ENCODE peak calls at places on chromosomes 13 and 19, in nine cellular contexts. Q is CD4-positive, alpha-beta memory T cell; T is lung; Y is hepatocyte; S is iPS DF 6.9; C is CD8-positive, alpha-beta T cell; W is astrocyte; B is thoracic aorta; R is astrocyte of the spinal cord. G is an unnamed sample.
A peak's percentile ranks its signal among the peaks of the same experiment; 100 is the strongest.

GRCh38 chr13:106089251-106089940 is 446.1 kb downstream of the EFNB2 start:
- DNase-seq in Q (no peak), T (no peak), Y (no peak), S (no peak), C (no peak), W (no peak), B (no peak), R (no peak), G (no peak)

GRCh38 chr13:29840585-29840984 is 9.8 kb downstream of the UBL3 start:
- DNase-seq in Q (no peak), T (no peak), Y (no peak), S (no peak), C (no peak), W (no peak), B (no peak), R (no peak), G (no peak)

GRCh38 chr13:20713014-20713376 is 9.5 kb downstream of the IL17D start:
- DNase-seq in Q (no peak), T (no peak), Y (no peak), S (no peak), C (no peak), W (no peak), B (no peak), R (peak; percentile 20), G (no peak)

GRCh38 chr13:51793570-51794273 is 10.2 kb downstream of the DHRS12 start:
- DNase-seq in Q (no peak), T (no peak), Y (peak; percentile 62), S (no peak), C (no peak), W (peak; percentile 88), B (no peak), R (peak; percentile 87), G (peak; percentile 59)

GRCh38 chr19:50723069-50723468 is at the start of gene CLEC11A:
- DNase-seq in Q (no peak), T (no peak), Y (peak; percentile 48), S (no peak), C (no peak), W (no peak), B (no peak), R (peak; percentile 41), G (peak; percentile 38)

GRCh38 chr19:38606131-38606530 is 11.6 kb downstream of the MAP4K1 start:
- DNase-seq in Q (no peak), T (no peak), Y (no peak), S (no peak), C (no peak), W (no peak), B (no peak), R (no peak), G (no peak)

GRCh38 chr19:51477343-51477742 is 996 bp upstream of the CEACAM18 start:
- DNase-seq in Q (no peak), T (no peak), Y (no peak), S (no peak), C (no peak), W (no peak), B (no peak), R (no peak), G (no peak)

GRCh38 chr13:108083056-108083455 is 132.3 kb downstream of the LIG4 start:
- DNase-seq in Q (no peak), T (no peak), Y (no peak), S (no peak), C (no peak), W (peak; percentile 47), B (no peak), R (peak; percentile 43), G (no peak)

GRCh38 chr19:16121141-16121540 is 9.5 kb downstream of the RAB8A start:
- DNase-seq in Q (no peak), T (no peak), Y (no peak), S (no peak), C (no peak), W (no peak), B (no peak), R (no peak), G (no peak)

GRCh38 chr19:46606019-46606418 is 4.9 kb downstream of the CALM3 start:
- DNase-seq in Q (no peak), T (no peak), Y (no peak), S (no peak), C (peak; percentile 36), W (no peak), B (no peak), R (no peak), G (no peak)

GRCh38 chr13:86135856-86136255 is 336.6 kb upstream of the SLITRK6 start:
- DNase-seq in Q (no peak), T (no peak), Y (no peak), S (no peak), C (no peak), W (no peak), B (no peak), R (no peak), G (no peak)

GRCh38 chr19:15091918-15092753 is 10.1 kb downstream of the OR1I1 start:
- DNase-seq in Q (peak; percentile 66), T (no peak), Y (peak; percentile 82), S (peak; percentile 43), C (peak; percentile 70), W (peak; percentile 23), B (no peak), R (peak; percentile 70), G (no peak)

GRCh38 chr19:35318679-35319448 is 10.1 kb upstream of the CD22 start:
- DNase-seq in Q (no peak), T (peak; percentile 70), Y (no peak), S (no peak), C (no peak), W (peak; percentile 15), B (peak; percentile 13), R (peak; percentile 14), G (peak; percentile 6)

GRCh38 chr13:25044071-25044470 is 51.9 kb upstream of the PABPC3 start:
- DNase-seq in Q (no peak), T (no peak), Y (no peak), S (no peak), C (no peak), W (no peak), B (no peak), R (no peak), G (no peak)

GRCh38 chr13:47158583-47158982 is 261.7 kb upstream of the HTR2A start:
- DNase-seq in Q (no peak), T (no peak), Y (no peak), S (no peak), C (no peak), W (no peak), B (no peak), R (no peak), G (no peak)

GRCh38 chr19:38513762-38514167 is 80.3 kb downstream of the RYR1 start:
- DNase-seq in Q (peak; percentile 25), T (no peak), Y (no peak), S (no peak), C (no peak), W (no peak), B (no peak), R (no peak), G (no peak)

GRCh38 chr19:58480831-58481230 is 4.7 kb downstream of the ZNF446 start:
- DNase-seq in Q (no peak), T (no peak), Y (no peak), S (no peak), C (no peak), W (no peak), B (no peak), R (no peak), G (no peak)

GRCh38 chr13:24625870-24626419 is 54.3 kb upstream of the ATP12A start:
- DNase-seq in Q (no peak), T (no peak), Y (no peak), S (no peak), C (peak; percentile 49), W (no peak), B (no peak), R (no peak), G (no peak)

GRCh38 chr13:78030351-78030750 is 111.7 kb upstream of the EDNRB start:
- DNase-seq in Q (no peak), T (no peak), Y (no peak), S (no peak), C (no peak), W (no peak), B (no peak), R (no peak), G (no peak)

GRCh38 chr19:28329429-28329828 is 883.5 kb downstream of the UQCRFS1 start:
- DNase-seq in Q (no peak), T (no peak), Y (no peak), S (no peak), C (no peak), W (no peak), B (no peak), R (no peak), G (no peak)

GRCh38 chr19:35388277-35389054 is 17.6 kb downstream of the GPR42 start:
- DNase-seq in Q (no peak), T (no peak), Y (no peak), S (no peak), C (no peak), W (no peak), B (no peak), R (no peak), G (no peak)

GRCh38 chr13:37202264-37202663 is 96.8 kb upstream of the CSNK1A1L start:
- DNase-seq in Q (no peak), T (no peak), Y (no peak), S (no peak), C (no peak), W (peak; percentile 46), B (no peak), R (no peak), G (no peak)

GRCh38 chr13:94707400-94708021 is 4.8 kb downstream of the SOX21 start:
- DNase-seq in Q (no peak), T (no peak), Y (no peak), S (no peak), C (no peak), W (no peak), B (no peak), R (peak; percentile 7), G (no peak)

GRCh38 chr13:113825851-113826250 is 38.0 kb downstream of the GAS6 start:
- DNase-seq in Q (no peak), T (no peak), Y (no peak), S (no peak), C (no peak), W (no peak), B (no peak), R (no peak), G (no peak)
- H3K4me3 ChIP-seq in Q (no peak overlapping the region), T (no peak overlapping the region), Y (no peak overlapping the region), S (no peak overlapping the region), C (no peak overlapping the region), W (no peak overlapping the region), B (no peak overlapping the region), R (no peak overlapping the region), G (no peak overlapping the region)

GRCh38 chr13:99955747-99956472 is 15.7 kb downstream of the ZIC5 start:
- DNase-seq in Q (no peak), T (no peak), Y (no peak), S (no peak), C (no peak), W (peak; percentile 23), B (no peak), R (peak; percentile 51), G (no peak)
- H3K4me3 ChIP-seq in Q (no peak overlapping the region), T (peak overlapping the region; percentile 7), Y (no peak overlapping the region), S (peak overlapping the region; percentile 53), C (no peak overlapping the region), W (peak overlapping the region; percentile 41), B (peak overlapping the region; percentile 51), R (peak overlapping the region; percentile 26), G (peak overlapping the region; percentile 27)

GRCh38 chr13:111281751-111282311 is 38.6 kb upstream of the TEX29 start:
- DNase-seq in Q (no peak), T (no peak), Y (no peak), S (no peak), C (no peak), W (peak; percentile 79), B (no peak), R (peak; percentile 73), G (no peak)
- H3K4me3 ChIP-seq in Q (no peak overlapping the region), T (no peak overlapping the region), Y (no peak overlapping the region), S (no peak overlapping the region), C (no peak overlapping the region), W (peak overlapping the region; percentile 1), B (peak overlapping the region; percentile 43), R (no peak overlapping the region), G (no peak overlapping the region)

GRCh38 chr19:36821758-36822157 is 16.4 kb downstream of the ZNF790 start:
- DNase-seq in Q (no peak), T (no peak), Y (no peak), S (no peak), C (no peak), W (no peak), B (no peak), R (no peak), G (no peak)
- H3K4me3 ChIP-seq in Q (no peak overlapping the region), T (no peak overlapping the region), Y (peak overlapping the region; percentile 15), S (no peak overlapping the region), C (no peak overlapping the region), W (no peak overlapping the region), B (no peak overlapping the region), R (no peak overlapping the region), G (no peak overlapping the region)

G was measured in skeletal muscle cell.